ENCODE peak calls at places on chromosomes 3 and 15, in eight cellular contexts. O, G, T, D, I, P, Q and J are unnamed samples.

GRCh38 chr3:146655333-146655996 is 50.3 kb upstream of the PLSCR5 start:
- DNase-seq in O (no peak), G (no peak), T (no peak), D (no peak), I (no peak), P (no peak), Q (no peak), J (no peak)

GRCh38 chr3:64422192-64422591 is 196.9 kb upstream of the PRICKLE2 start:
- DNase-seq in O (no peak), G (no peak), T (no peak), D (no peak), I (no peak), P (no peak), Q (no peak), J (no peak)

GRCh38 chr3:152113992-152114651 is 154.6 kb upstream of the MBNL1 start:
- DNase-seq in O (no peak), G (no peak), T (no peak), D (no peak), I (no peak), P (no peak), Q (no peak), J (no peak)

GRCh38 chr3:117998071-117998470 is 1036.6 kb downstream of the IGSF11 start:
- DNase-seq in O (no peak), G (peak; percentile 84), T (no peak), D (no peak), I (no peak), P (no peak), Q (no peak), J (no peak)

GRCh38 chr3:54188176-54188791 is 65.9 kb downstream of the CACNA2D3 start:
- DNase-seq in O (no peak), G (peak; percentile 54), T (no peak), D (peak; percentile 38), I (peak; percentile 6), P (peak; percentile 8), Q (peak; percentile 46), J (peak; percentile 45)

GRCh38 chr3:149581681-149582349 is 76.0 kb downstream of the WWTR1 start:
- DNase-seq in O (no peak), G (peak; percentile 95), T (no peak), D (no peak), I (no peak), P (no peak), Q (peak; percentile 43), J (no peak)

GRCh38 chr3:129238945-129239705 is 10.3 kb upstream of the COPG1 start:
- DNase-seq in O (no peak), G (peak; percentile 82), T (no peak), D (peak; percentile 45), I (no peak), P (no peak), Q (peak; percentile 30), J (no peak)

GRCh38 chr3:187291001-187291511 is 481 bp downstream of the MASP1 start:
- DNase-seq in O (no peak), G (peak; percentile 82), T (no peak), D (no peak), I (peak; percentile 5), P (no peak), Q (peak; percentile 33), J (no peak)

GRCh38 chr15:32870240-32871033 is 152.6 kb downstream of the GREM1 start:
- DNase-seq in O (no peak), G (peak; percentile 90), T (no peak), D (peak; percentile 29), I (no peak), P (peak; percentile 25), Q (no peak), J (no peak)

GRCh38 chr3:142028174-142028833 is 121.0 kb downstream of the TFDP2 start:
- DNase-seq in O (no peak), G (peak; percentile 80), T (no peak), D (peak; percentile 14), I (peak; percentile 56), P (no peak), Q (no peak), J (peak; percentile 53)

GRCh38 chr15:90208372-90208771 is 7.2 kb downstream of the SEMA4B start:
- DNase-seq in O (no peak), G (no peak), T (no peak), D (no peak), I (no peak), P (no peak), Q (no peak), J (no peak)

GRCh38 chr3:138471481-138471880 is 37.1 kb downstream of the ESYT3 start:
- DNase-seq in O (no peak), G (no peak), T (no peak), D (no peak), I (peak; percentile 29), P (no peak), Q (no peak), J (no peak)

GRCh38 chr3:111589303-111590095 is 5.6 kb downstream of the ZBED2 start:
- DNase-seq in O (no peak), G (peak; percentile 43), T (no peak), D (no peak), I (no peak), P (no peak), Q (no peak), J (no peak)

GRCh38 chr3:119647843-119648575 is 12.4 kb downstream of the POPDC2 start:
- DNase-seq in O (no peak), G (peak; percentile 56), T (no peak), D (no peak), I (no peak), P (no peak), Q (no peak), J (no peak)

GRCh38 chr15:83105450-83105849 is 2.0 kb upstream of the TM6SF1 start:
- DNase-seq in O (no peak), G (no peak), T (no peak), D (no peak), I (no peak), P (no peak), Q (no peak), J (no peak)

GRCh38 chr3:74839591-74839990 is 225.1 kb upstream of the CNTN3 start:
- DNase-seq in O (no peak), G (no peak), T (no peak), D (no peak), I (no peak), P (no peak), Q (no peak), J (no peak)